ENCODE peak calls at places on chromosomes 4 and X, in ten cellular contexts. Q is stimulated activated CD4-positive, alpha-beta T cell treated with anti-CD3 and anti-CD28 coated beads, Interleukin-4, amount 100 ng/mL, for 4 hours; X is neuronal stem cell; I is activated T-helper 1 cell treated with anti-CD3 and anti-CD28 coated beads, Interleukin-2, amount 50 U/mL, for 16 hours; K is hypothalamus; R is NCI-H2171 treated with DMSO at 0.1 percent for 48 hours; E is right atrium auricular region; N is T-helper 17 cell; F is fibroblast of mammary gland; G is WERI-Rb-1. D is an unnamed sample.

GRCh38 chr4:9976781-9977180 is 44.5 kb downstream of the SLC2A9 start:
- DNase-seq in Q (no peak), X (no peak), I (no peak), K (no peak), R (no peak), E (peak; percentile 11), N (no peak), F (no peak), G (no peak), D (no peak)

GRCh38 chr4:184265566-184266351 is 48.1 kb upstream of the ENPP6 start:
- DNase-seq in Q (no peak), X (no peak), I (no peak), K (no peak), R (no peak), E (peak; percentile 58), N (no peak), F (peak; percentile 21), G (no peak), D (peak; percentile 34)

GRCh38 chr4:110900206-110900769 is 277.4 kb upstream of the PITX2 start:
- DNase-seq in Q (no peak), X (no peak), I (no peak), K (no peak), R (no peak), E (no peak), N (no peak), F (no peak), G (no peak), D (no peak)

GRCh38 chrX:156002517-156002916 is 5.0 kb downstream of the IL9R start:
- DNase-seq in Q (no peak), X (no peak), I (no peak), K (no peak), R (no peak), E (no peak), N (no peak), F (no peak), G (no peak), D (no peak)

GRCh38 chr4:97517948-97518347 is 625.3 kb downstream of the STPG2 start:
- DNase-seq in Q (no peak), X (no peak), I (no peak), K (no peak), R (no peak), E (no peak), N (no peak), F (no peak), G (no peak), D (no peak)

GRCh38 chr4:147651563-147651962 is 32.4 kb downstream of the PRMT9 start:
- DNase-seq in Q (no peak), X (no peak), I (no peak), K (no peak), R (no peak), E (no peak), N (no peak), F (no peak), G (no peak), D (no peak)

GRCh38 chrX:85993539-85994197 is 53.7 kb downstream of the CHM start:
- DNase-seq in Q (no peak), X (no peak), I (no peak), K (no peak), R (no peak), E (no peak), N (no peak), F (peak; percentile 23), G (no peak), D (no peak)

GRCh38 chr4:118351851-118352827 is 664 bp downstream of the PRSS12 start:
- DNase-seq in Q (peak; percentile 1), X (peak; percentile 35), I (no peak), K (no peak), R (no peak), E (no peak), N (no peak), F (peak; percentile 24), G (peak; percentile 82), D (peak; percentile 40)

D was measured in endothelial cell.